ENCODE peak calls at places on chromosomes 3 and 15, in six cellular contexts. J is H1, H is astrocyte of the spinal cord, W is OCI-LY7, N is heart left ventricle, Z is testis. T is an unnamed sample.

GRCh38 chr3:139251529-139251928 is 92.3 kb upstream of the MRPS22 start:
- DNase-seq in J (no peak), H (no peak), W (no peak), N (no peak), Z (no peak), T (no peak)

GRCh38 chr15:82970696-82971095 is 15.3 kb upstream of the RAMAC start:
- DNase-seq in J (no peak), H (no peak), W (no peak), N (no peak), Z (no peak), T (no peak)

GRCh38 chr15:40291088-40291574 is 8.3 kb upstream of the ANKRD63 start:
- DNase-seq in J (no peak), H (peak), W (no peak), N (peak), Z (peak), T (no peak)

GRCh38 chr3:44954289-44954688 is 21.7 kb downstream of the ZDHHC3 start:
- DNase-seq in J (no peak), H (no peak), W (no peak), N (no peak), Z (no peak), T (no peak)

GRCh38 chr15:64635486-64635815 is 139.9 kb downstream of the RBPMS2 start:
- DNase-seq in J (no peak), H (peak), W (no peak), N (peak), Z (peak), T (no peak)

GRCh38 chr3:12345141-12345561 is 56.3 kb downstream of the PPARG start:
- DNase-seq in J (no peak), H (peak), W (no peak), N (no peak), Z (no peak), T (no peak)

GRCh38 chr3:125606291-125606690 is 11.0 kb upstream of the OSBPL11 start:
- DNase-seq in J (no peak), H (no peak), W (no peak), N (no peak), Z (no peak), T (no peak)

GRCh38 chr3:150528359-150528797 is 17.9 kb downstream of the SERP1 start:
- DNase-seq in J (no peak), H (peak), W (peak), N (no peak), Z (no peak), T (peak)

GRCh38 chr3:22779737-22780136 is 423.4 kb upstream of the UBE2E2 start:
- DNase-seq in J (no peak), H (no peak), W (no peak), N (no peak), Z (no peak), T (no peak)

GRCh38 chr3:148026009-148026588 is 616.9 kb downstream of the ZIC1 start:
- DNase-seq in J (no peak), H (no peak), W (no peak), N (no peak), Z (no peak), T (no peak)

GRCh38 chr3:69009559-69010410 is 3.7 kb downstream of the EOGT start:
- DNase-seq in J (peak), H (peak), W (no peak), N (no peak), Z (no peak), T (no peak)

GRCh38 chr15:80695911-80696651 is 971 bp downstream of the ABHD17C start:
- DNase-seq in J (no peak), H (peak), W (peak), N (no peak), Z (peak), T (peak)

GRCh38 chr15:100712226-100712625 is 109.8 kb downstream of the ASB7 start:
- DNase-seq in J (no peak), H (no peak), W (no peak), N (peak), Z (peak), T (no peak)

GRCh38 chr3:67018105-67018788 is 20.1 kb downstream of the KBTBD8 start:
- DNase-seq in J (no peak), H (peak), W (peak), N (peak), Z (peak), T (no peak)

GRCh38 chr15:75820206-75820605 is 23.0 kb upstream of the UBE2Q2 start:
- DNase-seq in J (no peak), H (no peak), W (no peak), N (no peak), Z (no peak), T (no peak)
- H3K4me3 ChIP-seq in J (no peak), H (no peak), W (no peak), N (no peak), Z (no peak), T (no peak)

GRCh38 chr3:127095774-127096173 is 97.2 kb upstream of the PRR23E start:
- DNase-seq in J (no peak), H (no peak), W (no peak), N (no peak), Z (no peak), T (no peak)
- H3K4me3 ChIP-seq in J (no peak), H (no peak), W (no peak), N (no peak), Z (no peak), T (no peak)

GRCh38 chr3:15758297-15758696 is 39.5 kb downstream of the ANKRD28 start:
- DNase-seq in J (no peak), H (no peak), W (no peak), N (no peak), Z (no peak), T (no peak)

GRCh38 chr3:15757824-15758223 is 40.0 kb downstream of the ANKRD28 start:
- DNase-seq in J (no peak), H (no peak), W (no peak), N (no peak), Z (no peak), T (no peak)

GRCh38 chr3:15755181-15755580 is 42.6 kb downstream of the ANKRD28 start:
- DNase-seq in J (no peak), H (no peak), W (no peak), N (no peak), Z (no peak), T (no peak)

GRCh38 chr3:15755780-15756179 is 42.0 kb downstream of the ANKRD28 start:
- DNase-seq in J (no peak), H (no peak), W (no peak), N (no peak), Z (no peak), T (no peak)

GRCh38 chr3:15756505-15756904 is 41.3 kb downstream of the ANKRD28 start:
- DNase-seq in J (peak), H (no peak), W (no peak), N (no peak), Z (no peak), T (no peak)
- H3K4me3 ChIP-seq in J (no peak), H (no peak), W (no peak), N (no peak), Z (no peak), T (no peak)

GRCh38 chr3:32825601-32826375 is 8.0 kb downstream of the TRIM71 start:
- DNase-seq in J (no peak), H (no peak), W (no peak), N (no peak), Z (no peak), T (no peak)
- H3K4me3 ChIP-seq in J (no peak), H (no peak), W (no peak), N (no peak), Z (no peak), T (no peak)

DNA sequence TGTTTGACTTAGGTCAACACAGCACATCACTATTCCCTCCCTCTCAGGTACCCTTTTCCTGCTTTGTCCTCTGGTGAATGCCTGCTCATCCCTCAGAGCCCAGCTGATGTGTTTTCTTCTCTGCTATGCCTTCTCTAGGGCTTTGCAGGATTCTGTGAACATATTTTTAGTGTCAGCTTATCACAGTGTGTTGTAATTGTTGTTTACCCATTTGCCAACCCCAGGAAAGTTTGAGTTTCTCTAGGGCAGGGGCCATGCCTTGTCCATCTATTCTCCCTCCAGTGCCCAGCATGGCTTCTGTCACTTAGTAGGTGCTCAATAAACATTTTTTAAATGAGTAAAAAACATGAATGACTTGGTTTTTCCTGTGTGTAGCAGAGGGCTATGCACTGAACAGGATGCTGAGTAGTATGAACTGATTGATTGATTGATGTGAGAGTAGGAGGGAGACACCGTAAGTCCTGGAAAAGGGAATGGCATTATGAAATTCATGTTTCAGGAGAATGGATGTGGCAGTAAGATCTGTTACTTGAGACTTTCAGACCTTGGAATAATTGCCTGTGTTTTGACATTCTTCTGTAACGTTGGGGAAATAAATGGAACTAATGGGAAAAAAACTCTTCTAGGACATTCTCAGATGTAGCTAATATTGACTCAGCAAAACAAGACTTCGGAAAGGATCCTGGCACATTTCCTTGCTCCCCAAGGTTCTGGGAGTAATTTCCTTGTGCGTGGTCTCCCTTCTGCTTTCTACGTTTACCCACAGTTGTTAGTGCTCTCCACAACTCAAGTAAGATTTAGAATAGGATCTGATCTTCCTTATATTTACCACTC is 267.3 kb upstream of the TBL1XR1 start:
- DNase-seq in J (no peak), H (no peak), W (no peak), N (no peak), Z (peak), T (no peak)
- H3K4me3 ChIP-seq in J (no peak), H (no peak), W (no peak), N (no peak), Z (no peak), T (no peak)

GRCh38 chr3:108377384-108377783 is 81.0 kb downstream of the HHLA2 start:
- DNase-seq in J (no peak), H (no peak), W (no peak), N (no peak), Z (no peak), T (no peak)
- H3K4me3 ChIP-seq in J (no peak), H (no peak), W (no peak), N (no peak), Z (no peak), T (no peak)

DNA sequence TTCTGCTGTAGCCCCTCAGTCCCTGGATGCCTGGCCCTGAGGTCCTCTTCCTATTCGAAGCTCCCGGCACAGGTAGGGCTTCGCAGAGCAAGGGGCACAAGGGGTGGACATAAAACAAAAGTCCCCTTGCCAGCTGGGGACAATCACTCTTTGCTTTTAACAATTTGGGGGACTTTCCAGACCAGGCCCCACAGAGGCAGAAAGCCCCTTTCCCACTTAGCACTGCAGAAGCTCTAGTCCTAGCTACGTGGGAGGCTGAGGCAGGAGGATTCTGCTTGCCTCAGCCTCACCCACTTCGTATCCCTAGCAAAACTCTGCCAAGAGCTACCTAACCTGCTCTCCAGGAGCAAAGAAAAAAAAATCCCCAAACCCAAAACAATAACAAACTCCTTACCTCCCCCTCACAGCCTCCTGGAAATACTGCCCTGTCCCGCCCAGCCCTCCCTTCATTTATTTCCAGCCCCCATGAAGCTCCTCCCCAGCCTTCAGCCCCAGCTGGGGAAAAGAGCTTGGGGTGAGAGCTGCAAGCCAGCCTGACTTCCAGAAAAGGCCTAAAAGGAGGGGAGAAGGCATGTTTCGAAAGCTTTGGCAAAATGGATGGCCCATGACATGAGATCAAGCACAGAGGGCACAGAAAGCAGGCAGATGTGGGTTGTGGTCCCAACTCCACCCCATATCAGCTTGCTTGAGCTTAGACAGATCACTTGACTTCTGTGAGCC is at the start of gene CIDEC:
- DNase-seq in J (no peak), H (no peak), W (no peak), N (no peak), Z (no peak), T (no peak)
- H3K4me3 ChIP-seq in J (no peak), H (no peak), W (no peak), N (no peak), Z (no peak), T (no peak)

GRCh38 chr3:127777332-127777731 is 45.0 kb downstream of the MGLL start:
- DNase-seq in J (no peak), H (no peak), W (no peak), N (no peak), Z (no peak), T (no peak)
- H3K4me3 ChIP-seq in J (no peak), H (no peak), W (no peak), N (no peak), Z (no peak), T (no peak)

DNA sequence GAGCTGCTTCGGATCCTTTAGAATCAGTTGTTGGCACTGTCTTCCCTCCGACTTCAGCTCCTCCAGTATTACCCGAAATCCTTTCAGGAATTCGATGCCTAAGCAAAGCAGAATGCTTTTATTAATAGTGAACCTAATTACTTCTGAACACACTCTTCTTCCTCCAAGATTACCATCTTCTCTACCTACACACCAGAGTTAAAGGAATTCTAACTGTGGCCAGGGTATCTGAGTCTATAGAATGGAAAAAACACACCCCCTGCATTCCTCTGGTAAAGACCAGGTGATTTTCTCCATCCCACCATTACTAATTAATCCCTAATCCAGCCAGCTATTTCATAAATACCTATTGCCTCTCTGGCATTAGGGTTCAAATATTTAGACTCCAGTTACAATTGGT is 49.8 kb downstream of the SPATA12 start:
- DNase-seq in J (no peak), H (no peak), W (no peak), N (no peak), Z (no peak), T (no peak)
- H3K4me3 ChIP-seq in J (no peak), H (no peak), W (no peak), N (no peak), Z (no peak), T (no peak)

DNA sequence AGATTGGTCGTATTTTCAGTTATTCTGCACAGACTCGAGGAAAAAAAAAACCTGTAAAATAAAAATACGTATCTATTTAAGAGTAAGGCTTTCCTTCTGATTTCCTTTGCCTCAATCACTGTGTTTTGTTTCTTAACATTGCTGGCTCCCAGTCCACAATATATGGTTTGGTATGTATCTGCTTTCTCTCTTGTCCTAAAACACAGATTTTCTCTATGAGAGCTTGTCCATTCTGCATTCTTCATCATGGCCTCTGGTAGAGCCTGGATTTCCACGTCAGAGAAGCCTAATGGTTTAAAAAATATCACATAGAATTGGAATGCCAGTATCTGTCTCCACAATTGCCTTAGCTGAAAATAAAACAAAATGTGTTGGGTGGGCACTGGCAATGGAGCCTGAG is 1.8 kb downstream of the CD200 start:
- DNase-seq in J (no peak), H (no peak), W (no peak), N (no peak), Z (no peak), T (no peak)
- H3K4me3 ChIP-seq in J (peak), H (no peak), W (no peak), N (peak), Z (no peak), T (no peak)